ENCODE peak calls at places on chromosomes 4 and X, in ten cellular contexts. X is pancreas, Q is left ventricle myocardium inferior, Z is body of pancreas, R is GM23338, K is uterus, A is K562, I is ascending aorta, L is mammary epithelial cell, H is tibial artery. T is an unnamed sample.

GRCh38 chr4:69617083-69617694 is 22.3 kb downstream of the UGT2A2 start:
- DNase-seq in L (peak; percentile 27), R (peak; percentile 71), H (no peak), Q (no peak), A (peak; percentile 12), X (no peak), I (no peak), Z (peak; percentile 3), K (no peak), T (peak; percentile 13)

GRCh38 chrX:23742174-23742692 is 843 bp downstream of the ACOT9 start:
- DNase-seq in H (peak; percentile 28), L (peak; percentile 59), A (no peak), Q (no peak), I (no peak), Z (peak; percentile 41), K (peak; percentile 30), R (peak; percentile 50), X (peak; percentile 25), T (peak; percentile 32)

GRCh38 chrX:12447448-12448154 is 309.3 kb downstream of the FRMPD4 start:
- DNase-seq in X (no peak), A (no peak), R (no peak), H (no peak), Z (no peak), L (peak; percentile 91), Q (no peak), I (no peak), K (peak; percentile 19), T (peak; percentile 3)

GRCh38 chrX:3485727-3486126 is 139.3 kb upstream of the MXRA5 start:
- DNase-seq in Q (no peak), L (no peak), X (no peak), R (peak; percentile 4), H (no peak), I (no peak), K (no peak), Z (no peak), A (no peak), T (no peak)

GRCh38 chrX:110322603-110323002 is 4.7 kb upstream of the AMMECR1 start:
- DNase-seq in L (no peak), I (no peak), Q (no peak), K (no peak), Z (no peak), A (no peak), H (no peak), R (no peak), X (no peak), T (no peak)

GRCh38 chr4:13527983-13528822 is 16.1 kb downstream of the NKX3-2 start:
- DNase-seq in A (peak; percentile 6), Q (no peak), I (no peak), X (no peak), K (no peak), R (peak; percentile 47), H (no peak), Z (no peak), L (peak; percentile 49), T (no peak)

GRCh38 chr4:69532886-69533506 is 37.3 kb upstream of the UGT2B4 start:
- DNase-seq in H (no peak), I (no peak), A (no peak), K (no peak), Z (no peak), R (no peak), L (no peak), X (no peak), Q (no peak), T (no peak)

GRCh38 chrX:101208152-101208905 is 11.3 kb upstream of the DRP2 start:
- DNase-seq in A (no peak), Q (no peak), H (no peak), I (no peak), K (no peak), L (no peak), R (no peak), X (no peak), Z (no peak), T (no peak)

GRCh38 chr4:3217771-3218170 is 31.2 kb upstream of the MSANTD1 start:
- DNase-seq in X (no peak), R (no peak), K (no peak), Q (no peak), Z (no peak), A (no peak), H (no peak), I (no peak), L (no peak), T (no peak)

GRCh38 chr4:174058846-174059245 is 224.6 kb downstream of the FBXO8 start:
- DNase-seq in X (no peak), Q (no peak), Z (no peak), A (no peak), I (no peak), H (no peak), R (no peak), L (no peak), K (no peak), T (no peak)

GRCh38 chrX:623599-624323 is 6.8 kb upstream of the SHOX start:
- DNase-seq in I (no peak), A (no peak), R (peak; percentile 78), K (no peak), X (no peak), Q (no peak), H (no peak), L (no peak), Z (no peak), T (no peak)

GRCh38 chrX:102546818-102547493 is 30.4 kb upstream of the TMSB15A start:
- DNase-seq in Z (no peak), R (no peak), I (no peak), K (no peak), Q (no peak), L (no peak), A (no peak), X (no peak), H (no peak), T (no peak)

GRCh38 chr4:119394826-119395225 is 72.9 kb upstream of the FABP2 start:
- DNase-seq in R (peak; percentile 38), Q (no peak), H (no peak), K (no peak), X (no peak), I (no peak), A (peak; percentile 3), L (no peak), Z (no peak), T (no peak)

GRCh38 chr4:167111622-167112021 is 122.7 kb downstream of the SPOCK3 start:
- DNase-seq in X (no peak), R (no peak), L (peak; percentile 76), Z (no peak), A (no peak), Q (no peak), K (no peak), H (no peak), I (no peak), T (no peak)

GRCh38 chrX:106178826-106179225 is 10.7 kb downstream of the PWWP3B start:
- DNase-seq in I (no peak), X (no peak), H (no peak), A (no peak), L (no peak), R (peak; percentile 6), Z (no peak), Q (no peak), K (no peak), T (no peak)

GRCh38 chr4:138097912-138098600 is 144.1 kb downstream of the SLC7A11 start:
- DNase-seq in H (no peak), I (no peak), L (no peak), Z (peak; percentile 23), Q (no peak), K (no peak), X (no peak), R (no peak), A (no peak), T (no peak)
- H3K4me1 ChIP-seq in H (no peaks in the 10 kb centered on the region), I (no peaks in the 10 kb centered on the region), L (no peaks in the 10 kb centered on the region), Z (peaks cover 1% of the 10 kb centered on the region), Q (peaks cover 7% of the 10 kb centered on the region), K (no peaks in the 10 kb centered on the region), X (peaks cover 4% of the 10 kb centered on the region), R (peaks cover 13% of the 10 kb centered on the region), A (no peaks in the 10 kb centered on the region), T (no peaks in the 10 kb centered on the region)

DNA sequence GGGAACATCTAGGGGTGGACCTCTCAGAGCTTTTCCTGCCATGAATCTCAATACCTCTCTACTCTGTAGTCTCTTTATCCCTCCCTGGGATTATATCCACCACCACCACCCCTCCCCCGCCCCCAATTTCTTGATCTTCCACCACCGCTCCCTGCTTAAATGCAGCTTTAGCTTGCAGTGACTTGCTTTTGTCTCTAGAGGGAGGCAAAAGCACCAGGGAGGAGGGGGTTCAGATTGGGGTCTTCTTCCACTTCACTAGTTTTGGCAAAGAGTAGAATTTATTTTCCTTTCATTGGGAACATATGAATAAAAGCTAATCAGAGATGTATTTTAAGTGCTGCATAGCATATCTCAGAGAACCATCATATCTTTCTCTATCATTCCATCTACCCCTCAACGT is 5.5 kb downstream of the ARHGAP36 start:
- DNase-seq in H (no peak), A (peak; percentile 20), X (no peak), L (no peak), K (no peak), Z (no peak), I (no peak), Q (no peak), R (peak; percentile 63), T (no peak)
- TF ChIP-seq CTCF in H (no peak), A (peak; percentile 40), X (no peak), L (no peak), K (no peak), Z (no peak), I (no peak), Q (no peak), R (peak; percentile 55), T (no peak)

GRCh38 chr4:41878170-41878941 is 56.9 kb upstream of the TMEM33 start:
- DNase-seq in I (no peak), L (no peak), A (no peak), R (peak; percentile 51), X (no peak), K (no peak), Z (no peak), H (no peak), Q (no peak), T (no peak)

GRCh38 chr4:41874873-41875272 is 60.4 kb upstream of the TMEM33 start:
- DNase-seq in L (no peak), H (no peak), X (no peak), A (no peak), K (no peak), I (no peak), Q (no peak), R (no peak), Z (no peak), T (no peak)

GRCh38 chr4:41877020-41877796 is 58.0 kb upstream of the TMEM33 start:
- DNase-seq in A (no peak), L (no peak), X (no peak), K (no peak), R (peak; percentile 36), I (no peak), Z (no peak), Q (no peak), H (no peak), T (no peak)

GRCh38 chr4:41874398-41874797 is 60.8 kb upstream of the TMEM33 start:
- DNase-seq in X (no peak), Q (no peak), A (no peak), K (no peak), H (no peak), L (no peak), Z (no peak), R (no peak), I (no peak), T (no peak)

GRCh38 chr4:41873380-41874295 is 61.6 kb upstream of the TMEM33 start:
- DNase-seq in R (peak; percentile 71), Z (no peak), Q (no peak), I (no peak), K (no peak), H (no peak), X (no peak), A (no peak), L (no peak), T (no peak)
- H3K4me1 ChIP-seq in R (peaks cover 66% of the 10 kb centered on the region), Z (peaks cover 5% of the 10 kb centered on the region), Q (peaks cover 8% of the 10 kb centered on the region), I (no peaks in the 10 kb centered on the region), K (no peaks in the 10 kb centered on the region), H (no peaks in the 10 kb centered on the region), X (no peaks in the 10 kb centered on the region), A (no peaks in the 10 kb centered on the region), L (no peaks in the 10 kb centered on the region), T (no peaks in the 10 kb centered on the region)

GRCh38 chrX:56253832-56254703 is 21.9 kb downstream of the KLF8 start:
- DNase-seq in Q (no peak), R (no peak), H (no peak), L (no peak), A (no peak), Z (no peak), K (no peak), X (no peak), I (no peak), T (no peak)
- TF ChIP-seq CTCF in Q (no peak), R (no peak), H (no peak), L (no peak), A (no peak), Z (no peak), K (no peak), X (no peak), I (no peak), T (no peak)

T was measured in prostate gland.